ENCODE peak calls at places on chromosomes 16 and 17, in nine cellular contexts. One of them, this sample, is unnamed.

GRCh38 chr17:58245428-58246103 is 7.2 kb downstream of the LPO start:
- DNase-seq in A549: no peak
- DNase-seq in CD4-positive, alpha-beta memory T cell: no peak
- DNase-seq in heart left ventricle: no peak
- DNase-seq in thoracic aorta: no peak
- DNase-seq in body of pancreas: no peak
- DNase-seq in breast epithelium: no peak
- DNase-seq in Panc1: no peak
- DNase-seq in IMR-90: peak; percentile 11
- DNase-seq in this sample: no peak

GRCh38 chr16:27860091-27860490 is 203.4 kb downstream of the GSG1L start:
- DNase-seq in IMR-90: no peak
- DNase-seq in CD4-positive, alpha-beta memory T cell: no peak
- DNase-seq in Panc1: no peak
- DNase-seq in A549: no peak
- DNase-seq in body of pancreas: no peak
- DNase-seq in breast epithelium: no peak
- DNase-seq in thoracic aorta: no peak
- DNase-seq in heart left ventricle: no peak
- DNase-seq in this sample: no peak

GRCh38 chr16:1530349-1530882 is 3.0 kb upstream of the TMEM204 start:
- DNase-seq in Panc1: no peak
- DNase-seq in A549: no peak
- DNase-seq in body of pancreas: no peak
- DNase-seq in CD4-positive, alpha-beta memory T cell: no peak
- DNase-seq in heart left ventricle: no peak
- DNase-seq in IMR-90: no peak
- DNase-seq in thoracic aorta: no peak
- DNase-seq in breast epithelium: no peak
- DNase-seq in this sample: no peak

GRCh38 chr17:81108220-81108619 is 57.1 kb upstream of the PVALEF start:
- DNase-seq in body of pancreas: no peak
- DNase-seq in CD4-positive, alpha-beta memory T cell: no peak
- DNase-seq in A549: no peak
- DNase-seq in thoracic aorta: no peak
- DNase-seq in breast epithelium: no peak
- DNase-seq in heart left ventricle: no peak
- DNase-seq in Panc1: no peak
- DNase-seq in IMR-90: no peak
- DNase-seq in this sample: no peak

GRCh38 chr17:7408341-7408740 is 696 bp downstream of the NLGN2 start:
- DNase-seq in A549: no peak
- DNase-seq in Panc1: no peak
- DNase-seq in thoracic aorta: no peak
- DNase-seq in IMR-90: no peak
- DNase-seq in body of pancreas: no peak
- DNase-seq in heart left ventricle: no peak
- DNase-seq in CD4-positive, alpha-beta memory T cell: peak; percentile 42
- DNase-seq in breast epithelium: no peak
- DNase-seq in this sample: peak; percentile 41

GRCh38 chr17:1532836-1533602 is 16.6 kb upstream of the INPP5K start:
- DNase-seq in CD4-positive, alpha-beta memory T cell: peak; percentile 42
- DNase-seq in body of pancreas: no peak
- DNase-seq in breast epithelium: no peak
- DNase-seq in IMR-90: no peak
- DNase-seq in thoracic aorta: no peak
- DNase-seq in heart left ventricle: no peak
- DNase-seq in A549: peak; percentile 62
- DNase-seq in Panc1: no peak
- DNase-seq in this sample: no peak

GRCh38 chr17:4665027-4665426 is 23.5 kb upstream of the ALOX15 start:
- DNase-seq in CD4-positive, alpha-beta memory T cell: no peak
- DNase-seq in A549: no peak
- DNase-seq in body of pancreas: no peak
- DNase-seq in thoracic aorta: no peak
- DNase-seq in IMR-90: no peak
- DNase-seq in breast epithelium: peak; percentile 25
- DNase-seq in Panc1: no peak
- DNase-seq in heart left ventricle: no peak
- DNase-seq in this sample: peak; percentile 33

GRCh38 chr16:67185003-67185865 is 1.5 kb upstream of the MATCAP1 start:
- DNase-seq in thoracic aorta: peak; percentile 79
- DNase-seq in body of pancreas: peak; percentile 94
- DNase-seq in A549: peak; percentile 91
- DNase-seq in heart left ventricle: peak; percentile 93
- DNase-seq in Panc1: peak; percentile 39
- DNase-seq in CD4-positive, alpha-beta memory T cell: peak; percentile 78
- DNase-seq in IMR-90: peak; percentile 91
- DNase-seq in breast epithelium: peak; percentile 80
- DNase-seq in this sample: peak; percentile 91

GRCh38 chr17:41530062-41531048 is 2.2 kb upstream of the KRT19 start:
- DNase-seq in A549: peak; percentile 85
- DNase-seq in breast epithelium: no peak
- DNase-seq in IMR-90: peak; percentile 93
- DNase-seq in body of pancreas: no peak
- DNase-seq in thoracic aorta: peak; percentile 28
- DNase-seq in heart left ventricle: no peak
- DNase-seq in Panc1: no peak
- DNase-seq in CD4-positive, alpha-beta memory T cell: no peak
- DNase-seq in this sample: no peak

GRCh38 chr16:85072947-85073346 is 39.3 kb downstream of the CIBAR2 start:
- DNase-seq in body of pancreas: no peak
- DNase-seq in Panc1: no peak
- DNase-seq in breast epithelium: no peak
- DNase-seq in thoracic aorta: no peak
- DNase-seq in IMR-90: peak; percentile 90
- DNase-seq in CD4-positive, alpha-beta memory T cell: no peak
- DNase-seq in A549: no peak
- DNase-seq in heart left ventricle: no peak
- DNase-seq in this sample: no peak

GRCh38 chr16:25747160-25747758 is 55.5 kb downstream of the HS3ST4 start:
- DNase-seq in IMR-90: no peak
- DNase-seq in thoracic aorta: no peak
- DNase-seq in body of pancreas: no peak
- DNase-seq in breast epithelium: no peak
- DNase-seq in Panc1: no peak
- DNase-seq in A549: no peak
- DNase-seq in CD4-positive, alpha-beta memory T cell: no peak
- DNase-seq in heart left ventricle: no peak
- DNase-seq in this sample: no peak

GRCh38 chr17:70862295-70862694 is 693.0 kb downstream of the KCNJ2 start:
- DNase-seq in heart left ventricle: no peak
- DNase-seq in body of pancreas: no peak
- DNase-seq in breast epithelium: no peak
- DNase-seq in CD4-positive, alpha-beta memory T cell: no peak
- DNase-seq in Panc1: no peak
- DNase-seq in IMR-90: no peak
- DNase-seq in A549: no peak
- DNase-seq in thoracic aorta: no peak
- DNase-seq in this sample: no peak

GRCh38 chr17:43556292-43556691 is 10.2 kb upstream of the ETV4 start:
- DNase-seq in heart left ventricle: no peak
- DNase-seq in A549: peak; percentile 95
- DNase-seq in breast epithelium: no peak
- DNase-seq in IMR-90: peak; percentile 29
- DNase-seq in body of pancreas: no peak
- DNase-seq in Panc1: no peak
- DNase-seq in thoracic aorta: no peak
- DNase-seq in CD4-positive, alpha-beta memory T cell: no peak
- DNase-seq in this sample: no peak

GRCh38 chr16:73095142-73095791 is 47.3 kb upstream of the ZFHX3 start:
- DNase-seq in breast epithelium: no peak
- DNase-seq in body of pancreas: peak; percentile 16
- DNase-seq in A549: peak; percentile 80
- DNase-seq in IMR-90: peak; percentile 6
- DNase-seq in heart left ventricle: no peak
- DNase-seq in thoracic aorta: no peak
- DNase-seq in Panc1: no peak
- DNase-seq in CD4-positive, alpha-beta memory T cell: no peak
- DNase-seq in this sample: no peak

GRCh38 chr16:73095885-73096341 is 48.0 kb upstream of the ZFHX3 start:
- DNase-seq in body of pancreas: peak; percentile 19
- DNase-seq in Panc1: no peak
- DNase-seq in heart left ventricle: no peak
- DNase-seq in thoracic aorta: no peak
- DNase-seq in CD4-positive, alpha-beta memory T cell: no peak
- DNase-seq in A549: peak; percentile 82
- DNase-seq in IMR-90: no peak
- DNase-seq in breast epithelium: no peak
- DNase-seq in this sample: no peak

GRCh38 chr16:73092236-73092781 is 44.4 kb upstream of the ZFHX3 start:
- DNase-seq in IMR-90: no peak
- DNase-seq in Panc1: no peak
- DNase-seq in breast epithelium: no peak
- DNase-seq in heart left ventricle: no peak
- DNase-seq in thoracic aorta: no peak
- DNase-seq in A549: no peak
- DNase-seq in body of pancreas: no peak
- DNase-seq in CD4-positive, alpha-beta memory T cell: no peak
- DNase-seq in this sample: no peak

GRCh38 chr16:73093146-73094144 is 45.5 kb upstream of the ZFHX3 start:
- DNase-seq in A549: no peak
- DNase-seq in IMR-90: peak; percentile 54
- DNase-seq in thoracic aorta: peak; percentile 38
- DNase-seq in heart left ventricle: peak; percentile 69
- DNase-seq in CD4-positive, alpha-beta memory T cell: no peak
- DNase-seq in Panc1: no peak
- DNase-seq in breast epithelium: no peak
- DNase-seq in body of pancreas: no peak
- DNase-seq in this sample: no peak

GRCh38 chr16:73094371-73094770 is 46.4 kb upstream of the ZFHX3 start:
- DNase-seq in body of pancreas: no peak
- DNase-seq in breast epithelium: no peak
- DNase-seq in IMR-90: no peak
- DNase-seq in Panc1: no peak
- DNase-seq in A549: no peak
- DNase-seq in thoracic aorta: no peak
- DNase-seq in CD4-positive, alpha-beta memory T cell: no peak
- DNase-seq in heart left ventricle: no peak
- DNase-seq in this sample: no peak
- H3K4me3 ChIP-seq in body of pancreas: no peak overlapping the region
- H3K4me3 ChIP-seq in breast epithelium: no peak overlapping the region
- H3K4me3 ChIP-seq in IMR-90: no peak overlapping the region
- H3K4me3 ChIP-seq in Panc1: no peak overlapping the region
- H3K4me3 ChIP-seq in A549: no peak overlapping the region
- H3K4me3 ChIP-seq in thoracic aorta: peak overlapping the region; percentile 68
- H3K4me3 ChIP-seq in CD4-positive, alpha-beta memory T cell: no peak overlapping the region
- H3K4me3 ChIP-seq in heart left ventricle: no peak overlapping the region
- H3K4me3 ChIP-seq in this sample: no peak overlapping the region

GRCh38 chr16:87490091-87490798 is 2.6 kb downstream of the ZCCHC14 start:
- DNase-seq in breast epithelium: no peak
- DNase-seq in body of pancreas: no peak
- DNase-seq in A549: no peak
- DNase-seq in CD4-positive, alpha-beta memory T cell: peak; percentile 43
- DNase-seq in heart left ventricle: no peak
- DNase-seq in thoracic aorta: no peak
- DNase-seq in IMR-90: no peak
- DNase-seq in Panc1: no peak
- DNase-seq in this sample: no peak
- H3K4me1 ChIP-seq in breast epithelium: peaks cover 3% of the 10 kb centered on the region
- H3K4me1 ChIP-seq in body of pancreas: peaks cover 69% of the 10 kb centered on the region
- H3K4me1 ChIP-seq in A549: peaks cover 30% of the 10 kb centered on the region
- H3K4me1 ChIP-seq in CD4-positive, alpha-beta memory T cell: peaks cover 74% of the 10 kb centered on the region
- H3K4me1 ChIP-seq in heart left ventricle: peaks cover 60% of the 10 kb centered on the region
- H3K4me1 ChIP-seq in thoracic aorta: peaks cover 67% of the 10 kb centered on the region
- H3K4me1 ChIP-seq in IMR-90: peaks cover 23% of the 10 kb centered on the region
- H3K4me1 ChIP-seq in Panc1: peaks cover 28% of the 10 kb centered on the region
- H3K4me1 ChIP-seq in this sample: peaks cover 31% of the 10 kb centered on the region

GRCh38 chr17:35875439-35876139 is 4.6 kb downstream of the CCL5 start:
- DNase-seq in heart left ventricle: no peak
- DNase-seq in Panc1: no peak
- DNase-seq in breast epithelium: no peak
- DNase-seq in CD4-positive, alpha-beta memory T cell: no peak
- DNase-seq in body of pancreas: no peak
- DNase-seq in IMR-90: no peak
- DNase-seq in A549: no peak
- DNase-seq in thoracic aorta: no peak
- DNase-seq in this sample: no peak

GRCh38 chr17:35877345-35878029 is 2.7 kb downstream of the CCL5 start:
- DNase-seq in thoracic aorta: no peak
- DNase-seq in IMR-90: no peak
- DNase-seq in A549: no peak
- DNase-seq in breast epithelium: no peak
- DNase-seq in CD4-positive, alpha-beta memory T cell: no peak
- DNase-seq in heart left ventricle: no peak
- DNase-seq in Panc1: no peak
- DNase-seq in body of pancreas: no peak
- DNase-seq in this sample: no peak

GRCh38 chr17:35878361-35878760 is 1.8 kb downstream of the CCL5 start:
- DNase-seq in A549: no peak
- DNase-seq in Panc1: no peak
- DNase-seq in thoracic aorta: no peak
- DNase-seq in heart left ventricle: no peak
- DNase-seq in IMR-90: no peak
- DNase-seq in body of pancreas: no peak
- DNase-seq in breast epithelium: no peak
- DNase-seq in CD4-positive, alpha-beta memory T cell: no peak
- DNase-seq in this sample: no peak

GRCh38 chr17:35879748-35880654 is at the start of gene CCL5:
- DNase-seq in heart left ventricle: no peak
- DNase-seq in IMR-90: peak; percentile 13
- DNase-seq in A549: no peak
- DNase-seq in body of pancreas: no peak
- DNase-seq in CD4-positive, alpha-beta memory T cell: peak; percentile 47
- DNase-seq in breast epithelium: no peak
- DNase-seq in thoracic aorta: no peak
- DNase-seq in Panc1: no peak
- DNase-seq in this sample: peak; percentile 41
- H3K4me3 ChIP-seq in heart left ventricle: no peak within 1 kb of the TSS
- H3K4me3 ChIP-seq in IMR-90: no peak within 1 kb of the TSS
- H3K4me3 ChIP-seq in A549: no peak within 1 kb of the TSS
- H3K4me3 ChIP-seq in body of pancreas: no peak within 1 kb of the TSS
- H3K4me3 ChIP-seq in CD4-positive, alpha-beta memory T cell: peak within 1 kb of the TSS; percentile 23
- H3K4me3 ChIP-seq in breast epithelium: no peak within 1 kb of the TSS
- H3K4me3 ChIP-seq in thoracic aorta: peak within 1 kb of the TSS; percentile 20
- H3K4me3 ChIP-seq in Panc1: no peak within 1 kb of the TSS
- H3K4me3 ChIP-seq in this sample: no peak within 1 kb of the TSS

DNA sequence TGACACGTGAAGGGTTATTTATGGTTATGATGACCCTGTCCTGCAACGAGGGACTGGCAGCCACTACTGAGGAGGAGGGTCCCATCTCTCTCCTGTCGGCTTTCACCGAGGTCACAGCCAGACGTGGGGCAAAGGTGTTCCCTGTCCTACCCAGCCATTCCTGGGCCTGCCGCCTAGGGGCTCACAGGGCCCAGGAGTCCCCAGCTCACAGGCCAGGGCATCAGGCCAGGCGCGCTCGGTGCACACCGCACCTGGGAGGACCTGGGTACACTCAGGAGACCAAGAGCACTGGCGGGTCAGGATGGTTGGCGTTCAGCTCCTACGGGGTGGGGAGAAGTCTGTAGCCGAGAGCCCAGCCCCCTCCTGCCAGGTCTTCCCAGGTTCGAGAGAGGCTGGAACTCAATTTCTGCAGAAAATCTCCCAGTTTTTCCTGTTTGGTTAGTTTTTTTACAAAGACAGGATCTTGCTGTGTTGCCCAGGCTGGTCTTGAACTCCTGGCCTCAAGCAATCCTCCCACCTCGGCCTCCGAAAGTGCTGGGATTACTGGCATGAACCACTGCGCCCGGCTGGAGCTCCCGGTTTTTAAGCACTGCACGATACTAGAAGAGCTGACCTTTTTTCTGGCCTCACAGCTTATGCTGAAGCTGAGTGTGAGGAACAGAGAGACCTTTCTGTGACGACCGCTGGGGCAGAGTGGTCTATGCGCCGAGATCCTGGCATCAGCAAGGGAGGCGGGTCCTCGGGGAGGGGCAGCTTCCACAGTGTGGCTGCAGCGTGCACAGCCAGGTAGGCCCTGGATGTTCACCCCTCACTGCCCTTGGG is 7.7 kb downstream of the CYBC1 start:
- DNase-seq in body of pancreas: no peak
- DNase-seq in CD4-positive, alpha-beta memory T cell: no peak
- DNase-seq in IMR-90: no peak
- DNase-seq in Panc1: no peak
- DNase-seq in thoracic aorta: no peak
- DNase-seq in breast epithelium: no peak
- DNase-seq in heart left ventricle: no peak
- DNase-seq in A549: no peak
- DNase-seq in this sample: no peak
- H3K4me1 ChIP-seq in body of pancreas: peaks cover 50% of the 10 kb centered on the region
- H3K4me1 ChIP-seq in CD4-positive, alpha-beta memory T cell: peaks cover 19% of the 10 kb centered on the region
- H3K4me1 ChIP-seq in IMR-90: no peaks in the 10 kb centered on the region
- H3K4me1 ChIP-seq in Panc1: peaks cover 11% of the 10 kb centered on the region
- H3K4me1 ChIP-seq in thoracic aorta: peaks cover 17% of the 10 kb centered on the region
- H3K4me1 ChIP-seq in breast epithelium: peaks cover 6% of the 10 kb centered on the region
- H3K4me1 ChIP-seq in heart left ventricle: peaks cover 9% of the 10 kb centered on the region
- H3K4me1 ChIP-seq in A549: no peaks in the 10 kb centered on the region
- H3K4me1 ChIP-seq in this sample: no peaks in the 10 kb centered on the region

This sample was measured in mucosa of descending colon.